ENCODE peak calls at places on chromosome 13, in ten cellular contexts. G is T-helper 9 cell; F is activated naive CD4-positive, alpha-beta T cell treated with anti-CD3 and anti-CD28 coated beads, Interleukin-2, amount 10 ng/mL, durations not matched to agents 7 days and 5 days; P is stimulated activated CD8-positive, alpha-beta memory T cell treated with anti-CD3 and anti-CD28 coated beads, Interleukin-15, amount 100 ng/mL, for 48 hours; O is activated B cell treated with CpG ODN at 0.5 μM for 24 hours; M is A549; B is hypothalamus; R is ELR; Z is endothelial cell; A is GM04504. I is an unnamed sample.

GRCh38 chr13:94454334-94454733 is 25.1 kb downstream of the DCT start:
- DNase-seq in G (no peak), F (no peak), P (no peak), O (no peak), M (no peak), B (no peak), R (no peak), Z (no peak), A (no peak), I (no peak)

GRCh38 chr13:28719227-28719562 is 425 bp upstream of the SLC46A3 start:
- DNase-seq in G (no peak), F (no peak), P (no peak), O (no peak), M (no peak), B (no peak), R (no peak), Z (no peak), A (no peak), I (no peak)

GRCh38 chr13:101572456-101572855 is 120.0 kb downstream of the ITGBL1 start:
- DNase-seq in G (no peak), F (no peak), P (no peak), O (no peak), M (no peak), B (no peak), R (peak), Z (no peak), A (no peak), I (no peak)

GRCh38 chr13:47033216-47033615 is 136.4 kb upstream of the HTR2A start:
- DNase-seq in G (no peak), F (no peak), P (no peak), O (no peak), M (no peak), B (no peak), R (peak), Z (no peak), A (no peak), I (no peak)

GRCh38 chr13:59531571-59532091 is 632.1 kb downstream of the DIAPH3 start:
- DNase-seq in G (no peak), F (no peak), P (no peak), O (no peak), M (no peak), B (peak), R (peak), Z (peak), A (no peak), I (no peak)

GRCh38 chr13:40189426-40189825 is 477.0 kb downstream of the FOXO1 start:
- DNase-seq in G (no peak), F (peak), P (no peak), O (no peak), M (no peak), B (no peak), R (no peak), Z (no peak), A (no peak), I (no peak)

GRCh38 chr13:31625115-31625514 is 114.2 kb upstream of the RXFP2 start:
- DNase-seq in G (no peak), F (no peak), P (no peak), O (no peak), M (no peak), B (no peak), R (peak), Z (no peak), A (no peak), I (no peak)

GRCh38 chr13:40963927-40964326 is 55.2 kb downstream of the ELF1 start:
- DNase-seq in G (no peak), F (no peak), P (no peak), O (no peak), M (peak), B (no peak), R (peak), Z (no peak), A (no peak), I (no peak)

GRCh38 chr13:50352720-50353491 is 337.7 kb downstream of the KCNRG start:
- DNase-seq in G (no peak), F (no peak), P (no peak), O (no peak), M (no peak), B (no peak), R (no peak), Z (no peak), A (no peak), I (no peak)

GRCh38 chr13:111022886-111023285 is 92.2 kb upstream of the ARHGEF7 start:
- DNase-seq in G (no peak), F (no peak), P (no peak), O (no peak), M (no peak), B (no peak), R (no peak), Z (no peak), A (no peak), I (no peak)

GRCh38 chr13:61778531-61778930 is 362.9 kb upstream of the PCDH20 start:
- DNase-seq in G (no peak), F (no peak), P (no peak), O (no peak), M (no peak), B (no peak), R (no peak), Z (no peak), A (no peak), I (no peak)

GRCh38 chr13:35984287-35984686 is 146.9 kb downstream of the DCLK1 start:
- DNase-seq in G (no peak), F (no peak), P (no peak), O (no peak), M (no peak), B (no peak), R (no peak), Z (no peak), A (no peak), I (no peak)

GRCh38 chr13:88937381-88937780 is 1266.2 kb downstream of the SLITRK5 start:
- DNase-seq in G (no peak), F (no peak), P (no peak), O (no peak), M (no peak), B (no peak), R (no peak), Z (no peak), A (no peak), I (no peak)

GRCh38 chr13:94198666-94199065 is 280.8 kb downstream of the DCT start:
- DNase-seq in G (no peak), F (no peak), P (no peak), O (no peak), M (no peak), B (no peak), R (no peak), Z (no peak), A (no peak), I (no peak)

GRCh38 chr13:111845621-111846351 is 221.2 kb upstream of the SOX1 start:
- DNase-seq in G (no peak), F (no peak), P (no peak), O (no peak), M (no peak), B (no peak), R (no peak), Z (no peak), A (no peak), I (no peak)

GRCh38 chr13:84706004-84706710 is 823.9 kb upstream of the SLITRK1 start:
- DNase-seq in G (no peak), F (no peak), P (no peak), O (no peak), M (no peak), B (no peak), R (no peak), Z (no peak), A (no peak), I (no peak)

GRCh38 chr13:102724923-102725322 is 30.1 kb upstream of the METTL21C start:
- DNase-seq in G (no peak), F (no peak), P (no peak), O (no peak), M (peak), B (peak), R (peak), Z (no peak), A (peak), I (no peak)

GRCh38 chr13:109387438-109387837 is 398.9 kb downstream of the IRS2 start:
- DNase-seq in G (no peak), F (no peak), P (no peak), O (no peak), M (no peak), B (no peak), R (no peak), Z (no peak), A (no peak), I (no peak)

GRCh38 chr13:72390909-72391308 is 336.5 kb downstream of the MZT1 start:
- DNase-seq in G (no peak), F (no peak), P (no peak), O (no peak), M (no peak), B (no peak), R (peak), Z (no peak), A (no peak), I (no peak)

GRCh38 chr13:98452851-98453250 is 124.1 kb downstream of the STK24 start:
- DNase-seq in G (no peak), F (no peak), P (no peak), O (no peak), M (no peak), B (no peak), R (no peak), Z (no peak), A (no peak), I (no peak)

GRCh38 chr13:46648166-46648607 is 95.2 kb downstream of the LRCH1 start:
- DNase-seq in G (no peak), F (peak), P (no peak), O (no peak), M (no peak), B (no peak), R (no peak), Z (no peak), A (no peak), I (no peak)

GRCh38 chr13:109361562-109361961 is 424.8 kb downstream of the IRS2 start:
- DNase-seq in G (no peak), F (no peak), P (no peak), O (no peak), M (no peak), B (no peak), R (no peak), Z (no peak), A (no peak), I (no peak)

GRCh38 chr13:37791699-37792098 is 77.9 kb downstream of the TRPC4 start:
- DNase-seq in G (no peak), F (no peak), P (no peak), O (no peak), M (no peak), B (no peak), R (peak), Z (no peak), A (no peak), I (no peak)

GRCh38 chr13:114101325-114101821 is 31.1 kb downstream of the RASA3 start:
- DNase-seq in G (peak), F (no peak), P (no peak), O (no peak), M (no peak), B (no peak), R (no peak), Z (no peak), A (no peak), I (no peak)

GRCh38 chr13:48156466-48156865 is 61.6 kb upstream of the MED4 start:
- DNase-seq in G (peak), F (peak), P (peak), O (peak), M (no peak), B (no peak), R (peak), Z (no peak), A (no peak), I (no peak)

I was measured in GOT3.